ENCODE peak calls at places on chromosomes 2 and 18, in five cellular contexts. One of them, this sample, is unnamed.

GRCh38 chr18:23998811-23999210 is 15.7 kb upstream of the TTC39C start:
- DNase-seq in HCT116: peak
- DNase-seq in activated B cell treated with CpG ODN at 0.5 μM for 24 hours: no peak
- DNase-seq in prostate gland: peak
- DNase-seq in astrocyte of the spinal cord: no peak
- DNase-seq in this sample: no peak

GRCh38 chr2:71608441-71608840 is 155.1 kb downstream of the DYSF start:
- DNase-seq in HCT116: no peak
- DNase-seq in activated B cell treated with CpG ODN at 0.5 μM for 24 hours: peak
- DNase-seq in prostate gland: no peak
- DNase-seq in astrocyte of the spinal cord: no peak
- DNase-seq in this sample: peak

GRCh38 chr2:37638973-37639372 is 32.5 kb downstream of the CDC42EP3 start:
- DNase-seq in HCT116: no peak
- DNase-seq in activated B cell treated with CpG ODN at 0.5 μM for 24 hours: no peak
- DNase-seq in prostate gland: no peak
- DNase-seq in astrocyte of the spinal cord: no peak
- DNase-seq in this sample: no peak

GRCh38 chr2:128073278-128073677 is 17.7 kb upstream of the UGGT1 start:
- DNase-seq in HCT116: no peak
- DNase-seq in activated B cell treated with CpG ODN at 0.5 μM for 24 hours: no peak
- DNase-seq in prostate gland: no peak
- DNase-seq in astrocyte of the spinal cord: no peak
- DNase-seq in this sample: no peak

GRCh38 chr2:11279398-11279797 is 65.0 kb downstream of the ROCK2 start:
- DNase-seq in HCT116: no peak
- DNase-seq in activated B cell treated with CpG ODN at 0.5 μM for 24 hours: no peak
- DNase-seq in prostate gland: no peak
- DNase-seq in astrocyte of the spinal cord: no peak
- DNase-seq in this sample: no peak

GRCh38 chr2:201777043-201777442 is 3.7 kb downstream of the ALS2 start:
- DNase-seq in HCT116: no peak
- DNase-seq in activated B cell treated with CpG ODN at 0.5 μM for 24 hours: no peak
- DNase-seq in prostate gland: no peak
- DNase-seq in astrocyte of the spinal cord: no peak
- DNase-seq in this sample: no peak

GRCh38 chr18:12048010-12048826 is 45.4 kb upstream of the ANKRD62 start:
- DNase-seq in HCT116: no peak
- DNase-seq in activated B cell treated with CpG ODN at 0.5 μM for 24 hours: no peak
- DNase-seq in prostate gland: no peak
- DNase-seq in astrocyte of the spinal cord: no peak
- DNase-seq in this sample: no peak

GRCh38 chr2:222318026-222318711 is 19.4 kb upstream of the PAX3 start:
- DNase-seq in HCT116: peak
- DNase-seq in activated B cell treated with CpG ODN at 0.5 μM for 24 hours: peak
- DNase-seq in prostate gland: peak
- DNase-seq in astrocyte of the spinal cord: peak
- DNase-seq in this sample: no peak

GRCh38 chr2:158676696-158677095 is 118.4 kb upstream of the DAPL1 start:
- DNase-seq in HCT116: no peak
- DNase-seq in activated B cell treated with CpG ODN at 0.5 μM for 24 hours: no peak
- DNase-seq in prostate gland: peak
- DNase-seq in astrocyte of the spinal cord: no peak
- DNase-seq in this sample: no peak

GRCh38 chr2:237096911-237097310 is 11.2 kb downstream of the COPS8 start:
- DNase-seq in HCT116: no peak
- DNase-seq in activated B cell treated with CpG ODN at 0.5 μM for 24 hours: no peak
- DNase-seq in prostate gland: no peak
- DNase-seq in astrocyte of the spinal cord: peak
- DNase-seq in this sample: no peak

GRCh38 chr2:46540496-46541342 is 61.4 kb downstream of the TMEM247 start:
- DNase-seq in HCT116: no peak
- DNase-seq in activated B cell treated with CpG ODN at 0.5 μM for 24 hours: no peak
- DNase-seq in prostate gland: no peak
- DNase-seq in astrocyte of the spinal cord: peak
- DNase-seq in this sample: no peak

GRCh38 chr2:127045792-127046501 is 61.0 kb downstream of the BIN1 start:
- DNase-seq in HCT116: no peak
- DNase-seq in activated B cell treated with CpG ODN at 0.5 μM for 24 hours: peak
- DNase-seq in prostate gland: no peak
- DNase-seq in astrocyte of the spinal cord: no peak
- DNase-seq in this sample: no peak

GRCh38 chr18:49212819-49213218 is 247.6 kb downstream of the DYM start:
- DNase-seq in HCT116: no peak
- DNase-seq in activated B cell treated with CpG ODN at 0.5 μM for 24 hours: no peak
- DNase-seq in prostate gland: no peak
- DNase-seq in astrocyte of the spinal cord: peak
- DNase-seq in this sample: no peak

GRCh38 chr2:170235860-170236638 is 58.1 kb downstream of the MYO3B start:
- DNase-seq in HCT116: peak
- DNase-seq in activated B cell treated with CpG ODN at 0.5 μM for 24 hours: no peak
- DNase-seq in prostate gland: no peak
- DNase-seq in astrocyte of the spinal cord: peak
- DNase-seq in this sample: no peak

GRCh38 chr18:58258707-58259342 is 214.8 kb downstream of the NEDD4L start:
- DNase-seq in HCT116: no peak
- DNase-seq in activated B cell treated with CpG ODN at 0.5 μM for 24 hours: no peak
- DNase-seq in prostate gland: no peak
- DNase-seq in astrocyte of the spinal cord: no peak
- DNase-seq in this sample: no peak

GRCh38 chr18:58586886-58587285 is 42.0 kb downstream of the ALPK2 start:
- DNase-seq in HCT116: no peak
- DNase-seq in activated B cell treated with CpG ODN at 0.5 μM for 24 hours: no peak
- DNase-seq in prostate gland: no peak
- DNase-seq in astrocyte of the spinal cord: no peak
- DNase-seq in this sample: no peak

GRCh38 chr2:55550368-55551102 is 31.0 kb downstream of the CFAP36 start:
- DNase-seq in HCT116: no peak
- DNase-seq in activated B cell treated with CpG ODN at 0.5 μM for 24 hours: no peak
- DNase-seq in prostate gland: no peak
- DNase-seq in astrocyte of the spinal cord: peak
- DNase-seq in this sample: no peak

GRCh38 chr2:105399207-105399861 is 483 bp upstream of the FHL2 start:
- DNase-seq in HCT116: no peak
- DNase-seq in activated B cell treated with CpG ODN at 0.5 μM for 24 hours: no peak
- DNase-seq in prostate gland: no peak
- DNase-seq in astrocyte of the spinal cord: no peak
- DNase-seq in this sample: no peak
- TF ChIP-seq CTCF in HCT116: no peak
- TF ChIP-seq CTCF in activated B cell treated with CpG ODN at 0.5 μM for 24 hours: no peak
- TF ChIP-seq CTCF in prostate gland: no peak
- TF ChIP-seq CTCF in astrocyte of the spinal cord: no peak
- TF ChIP-seq CTCF in this sample: peak

GRCh38 chr18:9103488-9103887 is 989 bp downstream of the NDUFV2 start:
- DNase-seq in HCT116: no peak
- DNase-seq in activated B cell treated with CpG ODN at 0.5 μM for 24 hours: no peak
- DNase-seq in prostate gland: no peak
- DNase-seq in astrocyte of the spinal cord: peak
- DNase-seq in this sample: no peak
- TF ChIP-seq CTCF in HCT116: no peak
- TF ChIP-seq CTCF in activated B cell treated with CpG ODN at 0.5 μM for 24 hours: no peak
- TF ChIP-seq CTCF in prostate gland: peak
- TF ChIP-seq CTCF in astrocyte of the spinal cord: peak
- TF ChIP-seq CTCF in this sample: no peak

GRCh38 chr2:49686897-49687442 is 532.7 kb upstream of the FSHR start:
- DNase-seq in HCT116: no peak
- DNase-seq in activated B cell treated with CpG ODN at 0.5 μM for 24 hours: no peak
- DNase-seq in prostate gland: no peak
- DNase-seq in astrocyte of the spinal cord: no peak
- DNase-seq in this sample: no peak

GRCh38 chr2:49686291-49686690 is 532.0 kb upstream of the FSHR start:
- DNase-seq in HCT116: no peak
- DNase-seq in activated B cell treated with CpG ODN at 0.5 μM for 24 hours: no peak
- DNase-seq in prostate gland: no peak
- DNase-seq in astrocyte of the spinal cord: no peak
- DNase-seq in this sample: no peak

GRCh38 chr2:49687873-49688272 is 533.6 kb upstream of the FSHR start:
- DNase-seq in HCT116: no peak
- DNase-seq in activated B cell treated with CpG ODN at 0.5 μM for 24 hours: no peak
- DNase-seq in prostate gland: no peak
- DNase-seq in astrocyte of the spinal cord: peak
- DNase-seq in this sample: no peak
- TF ChIP-seq CTCF in HCT116: no peak
- TF ChIP-seq CTCF in activated B cell treated with CpG ODN at 0.5 μM for 24 hours: no peak
- TF ChIP-seq CTCF in prostate gland: peak
- TF ChIP-seq CTCF in astrocyte of the spinal cord: no peak
- TF ChIP-seq CTCF in this sample: no peak

GRCh38 chr2:113965228-113965627 is 75.3 kb downstream of the ACTR3 start:
- DNase-seq in HCT116: no peak
- DNase-seq in activated B cell treated with CpG ODN at 0.5 μM for 24 hours: no peak
- DNase-seq in prostate gland: no peak
- DNase-seq in astrocyte of the spinal cord: no peak
- DNase-seq in this sample: no peak

GRCh38 chr2:113966832-113967231 is 76.9 kb downstream of the ACTR3 start:
- DNase-seq in HCT116: no peak
- DNase-seq in activated B cell treated with CpG ODN at 0.5 μM for 24 hours: no peak
- DNase-seq in prostate gland: peak
- DNase-seq in astrocyte of the spinal cord: peak
- DNase-seq in this sample: no peak

GRCh38 chr2:113966171-113966570 is 76.3 kb downstream of the ACTR3 start:
- DNase-seq in HCT116: no peak
- DNase-seq in activated B cell treated with CpG ODN at 0.5 μM for 24 hours: no peak
- DNase-seq in prostate gland: no peak
- DNase-seq in astrocyte of the spinal cord: no peak
- DNase-seq in this sample: no peak

GRCh38 chr2:113965644-113966043 is 75.8 kb downstream of the ACTR3 start:
- DNase-seq in HCT116: peak
- DNase-seq in activated B cell treated with CpG ODN at 0.5 μM for 24 hours: no peak
- DNase-seq in prostate gland: no peak
- DNase-seq in astrocyte of the spinal cord: peak
- DNase-seq in this sample: no peak

GRCh38 chr2:113967272-113967671 is 77.4 kb downstream of the ACTR3 start:
- DNase-seq in HCT116: no peak
- DNase-seq in activated B cell treated with CpG ODN at 0.5 μM for 24 hours: no peak
- DNase-seq in prostate gland: no peak
- DNase-seq in astrocyte of the spinal cord: no peak
- DNase-seq in this sample: no peak
- TF ChIP-seq CTCF in HCT116: no peak
- TF ChIP-seq CTCF in activated B cell treated with CpG ODN at 0.5 μM for 24 hours: no peak
- TF ChIP-seq CTCF in prostate gland: no peak
- TF ChIP-seq CTCF in astrocyte of the spinal cord: no peak
- TF ChIP-seq CTCF in this sample: no peak

GRCh38 chr2:164717000-164717597 is 95.8 kb upstream of the GRB14 start:
- DNase-seq in HCT116: peak
- DNase-seq in activated B cell treated with CpG ODN at 0.5 μM for 24 hours: no peak
- DNase-seq in prostate gland: no peak
- DNase-seq in astrocyte of the spinal cord: peak
- DNase-seq in this sample: no peak
- TF ChIP-seq CTCF in HCT116: peak
- TF ChIP-seq CTCF in activated B cell treated with CpG ODN at 0.5 μM for 24 hours: no peak
- TF ChIP-seq CTCF in prostate gland: peak
- TF ChIP-seq CTCF in astrocyte of the spinal cord: peak
- TF ChIP-seq CTCF in this sample: peak

GRCh38 chr2:27378096-27378808 is 2.3 kb downstream of the ZNF513 start:
- DNase-seq in HCT116: no peak
- DNase-seq in activated B cell treated with CpG ODN at 0.5 μM for 24 hours: no peak
- DNase-seq in prostate gland: no peak
- DNase-seq in astrocyte of the spinal cord: no peak
- DNase-seq in this sample: no peak
- TF ChIP-seq CTCF in HCT116: no peak
- TF ChIP-seq CTCF in activated B cell treated with CpG ODN at 0.5 μM for 24 hours: no peak
- TF ChIP-seq CTCF in prostate gland: no peak
- TF ChIP-seq CTCF in astrocyte of the spinal cord: peak
- TF ChIP-seq CTCF in this sample: peak

GRCh38 chr18:55096261-55097026 is 137.2 kb upstream of the CCDC68 start:
- DNase-seq in HCT116: peak
- DNase-seq in activated B cell treated with CpG ODN at 0.5 μM for 24 hours: no peak
- DNase-seq in prostate gland: no peak
- DNase-seq in astrocyte of the spinal cord: peak
- DNase-seq in this sample: no peak
- TF ChIP-seq CTCF in HCT116: peak
- TF ChIP-seq CTCF in activated B cell treated with CpG ODN at 0.5 μM for 24 hours: no peak
- TF ChIP-seq CTCF in prostate gland: no peak
- TF ChIP-seq CTCF in astrocyte of the spinal cord: peak
- TF ChIP-seq CTCF in this sample: no peak

GRCh38 chr2:241211276-241211675 is 22.8 kb downstream of the ANO7 start:
- DNase-seq in HCT116: no peak
- DNase-seq in activated B cell treated with CpG ODN at 0.5 μM for 24 hours: no peak
- DNase-seq in prostate gland: no peak
- DNase-seq in astrocyte of the spinal cord: no peak
- DNase-seq in this sample: no peak
- TF ChIP-seq CTCF in HCT116: no peak
- TF ChIP-seq CTCF in activated B cell treated with CpG ODN at 0.5 μM for 24 hours: no peak
- TF ChIP-seq CTCF in prostate gland: no peak
- TF ChIP-seq CTCF in astrocyte of the spinal cord: no peak
- TF ChIP-seq CTCF in this sample: no peak

GRCh38 chr2:168256448-168256847 is 9.1 kb upstream of the STK39 start:
- DNase-seq in HCT116: no peak
- DNase-seq in activated B cell treated with CpG ODN at 0.5 μM for 24 hours: no peak
- DNase-seq in prostate gland: peak
- DNase-seq in astrocyte of the spinal cord: no peak
- DNase-seq in this sample: no peak

GRCh38 chr2:168253379-168253778 is 6.0 kb upstream of the STK39 start:
- DNase-seq in HCT116: no peak
- DNase-seq in activated B cell treated with CpG ODN at 0.5 μM for 24 hours: no peak
- DNase-seq in prostate gland: no peak
- DNase-seq in astrocyte of the spinal cord: no peak
- DNase-seq in this sample: no peak

GRCh38 chr2:168255103-168255502 is 7.7 kb upstream of the STK39 start:
- DNase-seq in HCT116: no peak
- DNase-seq in activated B cell treated with CpG ODN at 0.5 μM for 24 hours: no peak
- DNase-seq in prostate gland: no peak
- DNase-seq in astrocyte of the spinal cord: no peak
- DNase-seq in this sample: no peak

GRCh38 chr2:168255866-168256265 is 8.5 kb upstream of the STK39 start:
- DNase-seq in HCT116: no peak
- DNase-seq in activated B cell treated with CpG ODN at 0.5 μM for 24 hours: no peak
- DNase-seq in prostate gland: peak
- DNase-seq in astrocyte of the spinal cord: no peak
- DNase-seq in this sample: no peak

GRCh38 chr2:168254158-168254935 is 7.0 kb upstream of the STK39 start:
- DNase-seq in HCT116: peak
- DNase-seq in activated B cell treated with CpG ODN at 0.5 μM for 24 hours: no peak
- DNase-seq in prostate gland: no peak
- DNase-seq in astrocyte of the spinal cord: no peak
- DNase-seq in this sample: no peak
- TF ChIP-seq CTCF in HCT116: peak
- TF ChIP-seq CTCF in activated B cell treated with CpG ODN at 0.5 μM for 24 hours: no peak
- TF ChIP-seq CTCF in prostate gland: no peak
- TF ChIP-seq CTCF in astrocyte of the spinal cord: no peak
- TF ChIP-seq CTCF in this sample: no peak